ENCODE peak calls at places on chromosome 4, in six cellular contexts. One of them, this sample, is unnamed.

GRCh38 chr4:180057198-180057821 is 2185.9 kb upstream of the TENM3 start:
- DNase-seq in breast epithelium: no peak
- DNase-seq in stimulated activated naive CD8-positive, alpha-beta T cell treated with anti-CD3 and anti-CD28 coated beads, Interleukin-15, Interleukin-2, amounts not matched to agents 100 U/mL and 50 U/mL, for 24 hours: no peak
- DNase-seq in GDM1: no peak
- DNase-seq in NCI-H748 treated with DMSO at 0.1 percent for 48 hours: peak
- DNase-seq in tibial artery: no peak
- DNase-seq in this sample: no peak

GRCh38 chr4:3530663-3531254 is 1.5 kb downstream of the LRPAP1 start:
- DNase-seq in breast epithelium: no peak
- DNase-seq in stimulated activated naive CD8-positive, alpha-beta T cell treated with anti-CD3 and anti-CD28 coated beads, Interleukin-15, Interleukin-2, amounts not matched to agents 100 U/mL and 50 U/mL, for 24 hours: no peak
- DNase-seq in GDM1: no peak
- DNase-seq in NCI-H748 treated with DMSO at 0.1 percent for 48 hours: no peak
- DNase-seq in tibial artery: peak
- DNase-seq in this sample: peak

GRCh38 chr4:90718926-90719325 is 591.7 kb downstream of the CCSER1 start:
- DNase-seq in breast epithelium: no peak
- DNase-seq in stimulated activated naive CD8-positive, alpha-beta T cell treated with anti-CD3 and anti-CD28 coated beads, Interleukin-15, Interleukin-2, amounts not matched to agents 100 U/mL and 50 U/mL, for 24 hours: no peak
- DNase-seq in GDM1: no peak
- DNase-seq in NCI-H748 treated with DMSO at 0.1 percent for 48 hours: no peak
- DNase-seq in tibial artery: no peak
- DNase-seq in this sample: no peak

GRCh38 chr4:11670304-11670703 is 241.6 kb upstream of the HS3ST1 start:
- DNase-seq in breast epithelium: no peak
- DNase-seq in stimulated activated naive CD8-positive, alpha-beta T cell treated with anti-CD3 and anti-CD28 coated beads, Interleukin-15, Interleukin-2, amounts not matched to agents 100 U/mL and 50 U/mL, for 24 hours: no peak
- DNase-seq in GDM1: no peak
- DNase-seq in NCI-H748 treated with DMSO at 0.1 percent for 48 hours: no peak
- DNase-seq in tibial artery: no peak
- DNase-seq in this sample: no peak

GRCh38 chr4:112900416-112900815 is 149.0 kb upstream of the ANK2 start:
- DNase-seq in breast epithelium: no peak
- DNase-seq in stimulated activated naive CD8-positive, alpha-beta T cell treated with anti-CD3 and anti-CD28 coated beads, Interleukin-15, Interleukin-2, amounts not matched to agents 100 U/mL and 50 U/mL, for 24 hours: no peak
- DNase-seq in GDM1: no peak
- DNase-seq in NCI-H748 treated with DMSO at 0.1 percent for 48 hours: no peak
- DNase-seq in tibial artery: no peak
- DNase-seq in this sample: no peak

GRCh38 chr4:8308144-8308543 is 38.6 kb downstream of the HTRA3 start:
- DNase-seq in breast epithelium: no peak
- DNase-seq in stimulated activated naive CD8-positive, alpha-beta T cell treated with anti-CD3 and anti-CD28 coated beads, Interleukin-15, Interleukin-2, amounts not matched to agents 100 U/mL and 50 U/mL, for 24 hours: no peak
- DNase-seq in GDM1: no peak
- DNase-seq in NCI-H748 treated with DMSO at 0.1 percent for 48 hours: no peak
- DNase-seq in tibial artery: peak
- DNase-seq in this sample: peak

GRCh38 chr4:123651536-123652175 is 255.1 kb downstream of the SPRY1 start:
- DNase-seq in breast epithelium: no peak
- DNase-seq in stimulated activated naive CD8-positive, alpha-beta T cell treated with anti-CD3 and anti-CD28 coated beads, Interleukin-15, Interleukin-2, amounts not matched to agents 100 U/mL and 50 U/mL, for 24 hours: no peak
- DNase-seq in GDM1: no peak
- DNase-seq in NCI-H748 treated with DMSO at 0.1 percent for 48 hours: no peak
- DNase-seq in tibial artery: no peak
- DNase-seq in this sample: no peak

GRCh38 chr4:75046641-75047040 is 113.7 kb downstream of the PARM1 start:
- DNase-seq in breast epithelium: no peak
- DNase-seq in stimulated activated naive CD8-positive, alpha-beta T cell treated with anti-CD3 and anti-CD28 coated beads, Interleukin-15, Interleukin-2, amounts not matched to agents 100 U/mL and 50 U/mL, for 24 hours: no peak
- DNase-seq in GDM1: no peak
- DNase-seq in NCI-H748 treated with DMSO at 0.1 percent for 48 hours: no peak
- DNase-seq in tibial artery: no peak
- DNase-seq in this sample: no peak

GRCh38 chr4:56874166-56874565 is 33.5 kb upstream of the REST start:
- DNase-seq in breast epithelium: no peak
- DNase-seq in stimulated activated naive CD8-positive, alpha-beta T cell treated with anti-CD3 and anti-CD28 coated beads, Interleukin-15, Interleukin-2, amounts not matched to agents 100 U/mL and 50 U/mL, for 24 hours: no peak
- DNase-seq in GDM1: no peak
- DNase-seq in NCI-H748 treated with DMSO at 0.1 percent for 48 hours: peak
- DNase-seq in tibial artery: no peak
- DNase-seq in this sample: no peak

GRCh38 chr4:119984998-119985397 is 81.7 kb downstream of the MAD2L1 start:
- DNase-seq in breast epithelium: no peak
- DNase-seq in stimulated activated naive CD8-positive, alpha-beta T cell treated with anti-CD3 and anti-CD28 coated beads, Interleukin-15, Interleukin-2, amounts not matched to agents 100 U/mL and 50 U/mL, for 24 hours: no peak
- DNase-seq in GDM1: no peak
- DNase-seq in NCI-H748 treated with DMSO at 0.1 percent for 48 hours: no peak
- DNase-seq in tibial artery: no peak
- DNase-seq in this sample: no peak

GRCh38 chr4:7266525-7267292 is 74.4 kb downstream of the SORCS2 start:
- DNase-seq in breast epithelium: no peak
- DNase-seq in stimulated activated naive CD8-positive, alpha-beta T cell treated with anti-CD3 and anti-CD28 coated beads, Interleukin-15, Interleukin-2, amounts not matched to agents 100 U/mL and 50 U/mL, for 24 hours: no peak
- DNase-seq in GDM1: no peak
- DNase-seq in NCI-H748 treated with DMSO at 0.1 percent for 48 hours: no peak
- DNase-seq in tibial artery: no peak
- DNase-seq in this sample: no peak

GRCh38 chr4:130639871-130640270 is 1543.9 kb downstream of the C4orf33 start:
- DNase-seq in breast epithelium: no peak
- DNase-seq in stimulated activated naive CD8-positive, alpha-beta T cell treated with anti-CD3 and anti-CD28 coated beads, Interleukin-15, Interleukin-2, amounts not matched to agents 100 U/mL and 50 U/mL, for 24 hours: no peak
- DNase-seq in GDM1: no peak
- DNase-seq in NCI-H748 treated with DMSO at 0.1 percent for 48 hours: no peak
- DNase-seq in tibial artery: no peak
- DNase-seq in this sample: no peak

GRCh38 chr4:148068065-148068911 is 336.4 kb downstream of the ARHGAP10 start:
- DNase-seq in breast epithelium: no peak
- DNase-seq in stimulated activated naive CD8-positive, alpha-beta T cell treated with anti-CD3 and anti-CD28 coated beads, Interleukin-15, Interleukin-2, amounts not matched to agents 100 U/mL and 50 U/mL, for 24 hours: no peak
- DNase-seq in GDM1: no peak
- DNase-seq in NCI-H748 treated with DMSO at 0.1 percent for 48 hours: no peak
- DNase-seq in tibial artery: no peak
- DNase-seq in this sample: no peak

GRCh38 chr4:39285111-39285795 is 80.9 kb downstream of the RFC1 start:
- DNase-seq in breast epithelium: no peak
- DNase-seq in stimulated activated naive CD8-positive, alpha-beta T cell treated with anti-CD3 and anti-CD28 coated beads, Interleukin-15, Interleukin-2, amounts not matched to agents 100 U/mL and 50 U/mL, for 24 hours: no peak
- DNase-seq in GDM1: no peak
- DNase-seq in NCI-H748 treated with DMSO at 0.1 percent for 48 hours: no peak
- DNase-seq in tibial artery: no peak
- DNase-seq in this sample: no peak

GRCh38 chr4:150746156-150746555 is 164.2 kb downstream of the MAB21L2 start:
- DNase-seq in breast epithelium: no peak
- DNase-seq in stimulated activated naive CD8-positive, alpha-beta T cell treated with anti-CD3 and anti-CD28 coated beads, Interleukin-15, Interleukin-2, amounts not matched to agents 100 U/mL and 50 U/mL, for 24 hours: no peak
- DNase-seq in GDM1: no peak
- DNase-seq in NCI-H748 treated with DMSO at 0.1 percent for 48 hours: no peak
- DNase-seq in tibial artery: no peak
- DNase-seq in this sample: no peak

GRCh38 chr4:87152310-87153061 is 67.9 kb downstream of the KLHL8 start:
- DNase-seq in breast epithelium: no peak
- DNase-seq in stimulated activated naive CD8-positive, alpha-beta T cell treated with anti-CD3 and anti-CD28 coated beads, Interleukin-15, Interleukin-2, amounts not matched to agents 100 U/mL and 50 U/mL, for 24 hours: no peak
- DNase-seq in GDM1: no peak
- DNase-seq in NCI-H748 treated with DMSO at 0.1 percent for 48 hours: no peak
- DNase-seq in tibial artery: no peak
- DNase-seq in this sample: no peak

GRCh38 chr4:8559524-8560264 is 20.5 kb upstream of the GPR78 start:
- DNase-seq in breast epithelium: no peak
- DNase-seq in stimulated activated naive CD8-positive, alpha-beta T cell treated with anti-CD3 and anti-CD28 coated beads, Interleukin-15, Interleukin-2, amounts not matched to agents 100 U/mL and 50 U/mL, for 24 hours: no peak
- DNase-seq in GDM1: no peak
- DNase-seq in NCI-H748 treated with DMSO at 0.1 percent for 48 hours: no peak
- DNase-seq in tibial artery: no peak
- DNase-seq in this sample: no peak

GRCh38 chr4:139453041-139453370 is 915 bp upstream of the RAB33B start:
- DNase-seq in breast epithelium: peak
- DNase-seq in stimulated activated naive CD8-positive, alpha-beta T cell treated with anti-CD3 and anti-CD28 coated beads, Interleukin-15, Interleukin-2, amounts not matched to agents 100 U/mL and 50 U/mL, for 24 hours: no peak
- DNase-seq in GDM1: no peak
- DNase-seq in NCI-H748 treated with DMSO at 0.1 percent for 48 hours: peak
- DNase-seq in tibial artery: no peak
- DNase-seq in this sample: no peak

GRCh38 chr4:142984871-142985585 is 138.9 kb upstream of the INPP4B start:
- DNase-seq in breast epithelium: no peak
- DNase-seq in stimulated activated naive CD8-positive, alpha-beta T cell treated with anti-CD3 and anti-CD28 coated beads, Interleukin-15, Interleukin-2, amounts not matched to agents 100 U/mL and 50 U/mL, for 24 hours: no peak
- DNase-seq in GDM1: no peak
- DNase-seq in NCI-H748 treated with DMSO at 0.1 percent for 48 hours: no peak
- DNase-seq in tibial artery: no peak
- DNase-seq in this sample: no peak

GRCh38 chr4:65538571-65538970 is 131.7 kb downstream of the EPHA5 start:
- DNase-seq in breast epithelium: no peak
- DNase-seq in stimulated activated naive CD8-positive, alpha-beta T cell treated with anti-CD3 and anti-CD28 coated beads, Interleukin-15, Interleukin-2, amounts not matched to agents 100 U/mL and 50 U/mL, for 24 hours: no peak
- DNase-seq in GDM1: no peak
- DNase-seq in NCI-H748 treated with DMSO at 0.1 percent for 48 hours: no peak
- DNase-seq in tibial artery: no peak
- DNase-seq in this sample: no peak

GRCh38 chr4:18442957-18443356 is 421.4 kb upstream of the LCORL start:
- DNase-seq in breast epithelium: no peak
- DNase-seq in stimulated activated naive CD8-positive, alpha-beta T cell treated with anti-CD3 and anti-CD28 coated beads, Interleukin-15, Interleukin-2, amounts not matched to agents 100 U/mL and 50 U/mL, for 24 hours: no peak
- DNase-seq in GDM1: no peak
- DNase-seq in NCI-H748 treated with DMSO at 0.1 percent for 48 hours: no peak
- DNase-seq in tibial artery: no peak
- DNase-seq in this sample: no peak

GRCh38 chr4:8329859-8330761 is 60.6 kb downstream of the HTRA3 start:
- DNase-seq in breast epithelium: no peak
- DNase-seq in stimulated activated naive CD8-positive, alpha-beta T cell treated with anti-CD3 and anti-CD28 coated beads, Interleukin-15, Interleukin-2, amounts not matched to agents 100 U/mL and 50 U/mL, for 24 hours: no peak
- DNase-seq in GDM1: no peak
- DNase-seq in NCI-H748 treated with DMSO at 0.1 percent for 48 hours: no peak
- DNase-seq in tibial artery: peak
- DNase-seq in this sample: peak

GRCh38 chr4:98518555-98519267 is 139.7 kb downstream of the TSPAN5 start:
- DNase-seq in breast epithelium: no peak
- DNase-seq in stimulated activated naive CD8-positive, alpha-beta T cell treated with anti-CD3 and anti-CD28 coated beads, Interleukin-15, Interleukin-2, amounts not matched to agents 100 U/mL and 50 U/mL, for 24 hours: peak
- DNase-seq in GDM1: no peak
- DNase-seq in NCI-H748 treated with DMSO at 0.1 percent for 48 hours: no peak
- DNase-seq in tibial artery: no peak
- DNase-seq in this sample: no peak

GRCh38 chr4:55866290-55866907 is 13.0 kb downstream of the EXOC1 start:
- DNase-seq in breast epithelium: no peak
- DNase-seq in stimulated activated naive CD8-positive, alpha-beta T cell treated with anti-CD3 and anti-CD28 coated beads, Interleukin-15, Interleukin-2, amounts not matched to agents 100 U/mL and 50 U/mL, for 24 hours: no peak
- DNase-seq in GDM1: peak
- DNase-seq in NCI-H748 treated with DMSO at 0.1 percent for 48 hours: no peak
- DNase-seq in tibial artery: no peak
- DNase-seq in this sample: no peak

GRCh38 chr4:53355919-53356521 is 9.8 kb downstream of the SCFD2 start:
- DNase-seq in breast epithelium: no peak
- DNase-seq in stimulated activated naive CD8-positive, alpha-beta T cell treated with anti-CD3 and anti-CD28 coated beads, Interleukin-15, Interleukin-2, amounts not matched to agents 100 U/mL and 50 U/mL, for 24 hours: no peak
- DNase-seq in GDM1: no peak
- DNase-seq in NCI-H748 treated with DMSO at 0.1 percent for 48 hours: no peak
- DNase-seq in tibial artery: no peak
- DNase-seq in this sample: no peak

GRCh38 chr4:175369087-175369486 is 443.0 kb downstream of the GPM6A start:
- DNase-seq in breast epithelium: no peak
- DNase-seq in stimulated activated naive CD8-positive, alpha-beta T cell treated with anti-CD3 and anti-CD28 coated beads, Interleukin-15, Interleukin-2, amounts not matched to agents 100 U/mL and 50 U/mL, for 24 hours: no peak
- DNase-seq in GDM1: no peak
- DNase-seq in NCI-H748 treated with DMSO at 0.1 percent for 48 hours: no peak
- DNase-seq in tibial artery: no peak
- DNase-seq in this sample: no peak

GRCh38 chr4:83207497-83208105 is 77.0 kb downstream of the COQ2 start:
- DNase-seq in breast epithelium: no peak
- DNase-seq in stimulated activated naive CD8-positive, alpha-beta T cell treated with anti-CD3 and anti-CD28 coated beads, Interleukin-15, Interleukin-2, amounts not matched to agents 100 U/mL and 50 U/mL, for 24 hours: no peak
- DNase-seq in GDM1: no peak
- DNase-seq in NCI-H748 treated with DMSO at 0.1 percent for 48 hours: no peak
- DNase-seq in tibial artery: no peak
- DNase-seq in this sample: no peak

GRCh38 chr4:1371151-1371830 is 24.3 kb downstream of the UVSSA start:
- DNase-seq in breast epithelium: no peak
- DNase-seq in stimulated activated naive CD8-positive, alpha-beta T cell treated with anti-CD3 and anti-CD28 coated beads, Interleukin-15, Interleukin-2, amounts not matched to agents 100 U/mL and 50 U/mL, for 24 hours: no peak
- DNase-seq in GDM1: no peak
- DNase-seq in NCI-H748 treated with DMSO at 0.1 percent for 48 hours: no peak
- DNase-seq in tibial artery: peak
- DNase-seq in this sample: peak

GRCh38 chr4:183960021-183960420 is 54.9 kb downstream of the STOX2 start:
- DNase-seq in breast epithelium: peak
- DNase-seq in stimulated activated naive CD8-positive, alpha-beta T cell treated with anti-CD3 and anti-CD28 coated beads, Interleukin-15, Interleukin-2, amounts not matched to agents 100 U/mL and 50 U/mL, for 24 hours: no peak
- DNase-seq in GDM1: no peak
- DNase-seq in NCI-H748 treated with DMSO at 0.1 percent for 48 hours: peak
- DNase-seq in tibial artery: no peak
- DNase-seq in this sample: peak

This sample was measured in sigmoid colon.